ENCODE peak calls at places on chromosomes 12 and 14, in five cellular contexts. N, Y, G, Q and J are unnamed samples.
A peak's percentile ranks its signal among the peaks of the same experiment; 100 is the strongest.

GRCh38 chr12:45468751-45469615 is 253.1 kb downstream of the ANO6 start:
- DNase-seq in N (no peak), Y (no peak), G (no peak), Q (no peak), J (no peak)

GRCh38 chr14:95431199-95432145 is 85.0 kb downstream of the SYNE3 start:
- DNase-seq in N (no peak), Y (peak; percentile 44), G (no peak), Q (peak; percentile 12), J (no peak)

GRCh38 chr12:57887631-57888406 is 41.3 kb upstream of the CTDSP2 start:
- DNase-seq in N (no peak), Y (no peak), G (no peak), Q (no peak), J (no peak)

GRCh38 chr12:51405801-51406207 is 14.6 kb upstream of the GALNT6 start:
- DNase-seq in N (no peak), Y (no peak), G (no peak), Q (no peak), J (no peak)

GRCh38 chr12:4813741-4814140 is 93.5 kb downstream of the GALNT8 start:
- DNase-seq in N (no peak), Y (no peak), G (no peak), Q (no peak), J (no peak)

GRCh38 chr12:46743471-46743870 is 82.3 kb downstream of the SLC38A4 start:
- DNase-seq in N (no peak), Y (no peak), G (no peak), Q (no peak), J (no peak)

GRCh38 chr14:99250636-99251208 is 21.3 kb downstream of the BCL11B start:
- DNase-seq in N (no peak), Y (no peak), G (no peak), Q (no peak), J (no peak)

GRCh38 chr14:40058916-40059897 is 627.0 kb upstream of the FBXO33 start:
- DNase-seq in N (no peak), Y (no peak), G (no peak), Q (no peak), J (no peak)

GRCh38 chr12:99253068-99253467 is 394.5 kb upstream of the GARIN6 start:
- DNase-seq in N (no peak), Y (peak; percentile 57), G (no peak), Q (no peak), J (no peak)

GRCh38 chr12:28938581-28939301 is 210.3 kb upstream of the FAR2 start:
- DNase-seq in N (no peak), Y (no peak), G (no peak), Q (no peak), J (no peak)

GRCh38 chr12:56257491-56258067 is 605 bp downstream of the ANKRD52 start:
- DNase-seq in N (no peak), Y (no peak), G (no peak), Q (no peak), J (no peak)

GRCh38 chr14:99902925-99903324 is 109.7 kb downstream of the EML1 start:
- DNase-seq in N (no peak), Y (peak; percentile 3), G (no peak), Q (no peak), J (no peak)